ENCODE peak calls at places on chromosome 20, in seven cellular contexts. C is activated CD8-positive, alpha-beta memory T cell treated with anti-CD3 and anti-CD28 coated beads for 48 hours; L is RPMI8226; V is AG04450; U is NCI-H526 treated with DMSO at 0.1 percent for 48 hours; A is NCI-H69; F is sigmoid colon. E is an unnamed sample.

GRCh38 chr20:53707341-53708102 is 113.9 kb upstream of the ZNF217 start:
- DNase-seq in C (no peak), L (no peak), V (peak), U (no peak), A (no peak), F (no peak), E (no peak)

GRCh38 chr20:46541229-46541935 is 9.1 kb downstream of the OCSTAMP start:
- DNase-seq in C (no peak), L (no peak), V (no peak), U (no peak), A (no peak), F (no peak), E (peak)

GRCh38 chr20:49705358-49705757 is 8.3 kb downstream of the B4GALT5 start:
- DNase-seq in C (no peak), L (peak), V (no peak), U (no peak), A (no peak), F (no peak), E (no peak)

GRCh38 chr20:16349518-16350295 is 223.5 kb downstream of the KIF16B start:
- DNase-seq in C (no peak), L (no peak), V (no peak), U (no peak), A (no peak), F (no peak), E (no peak)

GRCh38 chr20:37552415-37552814 is 24.7 kb upstream of the BLCAP start:
- DNase-seq in C (no peak), L (no peak), V (no peak), U (no peak), A (no peak), F (no peak), E (no peak)

GRCh38 chr20:37600486-37600885 is 72.8 kb upstream of the BLCAP start:
- DNase-seq in C (no peak), L (peak), V (no peak), U (no peak), A (no peak), F (no peak), E (no peak)

GRCh38 chr20:46814366-46815232 is 80.0 kb upstream of the EYA2 start:
- DNase-seq in C (no peak), L (no peak), V (peak), U (peak), A (peak), F (no peak), E (peak)

GRCh38 chr20:53040678-53041674 is 68.8 kb downstream of the TSHZ2 start:
- DNase-seq in C (no peak), L (peak), V (no peak), U (no peak), A (peak), F (peak), E (no peak)

GRCh38 chr20:63815869-63816268 is 15.2 kb downstream of the ZBTB46 start:
- DNase-seq in C (no peak), L (no peak), V (no peak), U (no peak), A (no peak), F (no peak), E (no peak)

GRCh38 chr20:57584768-57585461 is 24.0 kb downstream of the PCK1 start:
- DNase-seq in C (no peak), L (no peak), V (no peak), U (peak), A (no peak), F (no peak), E (no peak)

GRCh38 chr20:53594068-53595017 is 704 bp upstream of the ZNF217 start:
- DNase-seq in C (peak), L (peak), V (peak), U (peak), A (peak), F (peak), E (peak)

GRCh38 chr20:19048898-19049889 is 163.2 kb upstream of the SLC24A3 start:
- DNase-seq in C (no peak), L (no peak), V (no peak), U (peak), A (no peak), F (peak), E (no peak)

GRCh38 chr20:24702501-24703283 is 233.3 kb downstream of the SYNDIG1 start:
- DNase-seq in C (no peak), L (no peak), V (no peak), U (no peak), A (no peak), F (no peak), E (no peak)

GRCh38 chr20:52621401-52621800 is 350.8 kb upstream of the TSHZ2 start:
- DNase-seq in C (no peak), L (no peak), V (no peak), U (no peak), A (no peak), F (no peak), E (no peak)

GRCh38 chr20:23404196-23404595 is 17.1 kb downstream of the NAPB start:
- DNase-seq in C (no peak), L (no peak), V (no peak), U (no peak), A (no peak), F (no peak), E (no peak)

GRCh38 chr20:15162061-15162740 is 824.8 kb upstream of the FLRT3 start:
- DNase-seq in C (no peak), L (peak), V (no peak), U (no peak), A (no peak), F (no peak), E (no peak)

GRCh38 chr20:53163486-53163885 is 191.3 kb downstream of the TSHZ2 start:
- DNase-seq in C (no peak), L (no peak), V (no peak), U (no peak), A (no peak), F (no peak), E (no peak)

GRCh38 chr20:39633689-39634088 is 671.5 kb downstream of the DHX35 start:
- DNase-seq in C (no peak), L (no peak), V (no peak), U (no peak), A (no peak), F (no peak), E (no peak)

GRCh38 chr20:21322921-21323321 is 19.8 kb downstream of the XRN2 start:
- DNase-seq in C (no peak), L (no peak), V (no peak), U (no peak), A (no peak), F (no peak), E (no peak)

GRCh38 chr20:3115190-3116107 is 30.9 kb upstream of the AVP start:
- DNase-seq in C (no peak), L (peak), V (peak), U (peak), A (peak), F (no peak), E (peak)

GRCh38 chr20:59831901-59832240 is 101.6 kb downstream of the SYCP2 start:
- DNase-seq in C (no peak), L (no peak), V (no peak), U (no peak), A (no peak), F (peak), E (no peak)

GRCh38 chr20:49424536-49424935 is 57.9 kb downstream of the KCNB1 start:
- DNase-seq in C (no peak), L (no peak), V (no peak), U (no peak), A (peak), F (peak), E (no peak)

GRCh38 chr20:58810116-58810878 is 40.4 kb downstream of the GNAS-AS1 start:
- DNase-seq in C (no peak), L (no peak), V (no peak), U (no peak), A (no peak), F (no peak), E (no peak)

GRCh38 chr20:327041-327945 is 1.9 kb downstream of the SOX12 start:
- DNase-seq in C (peak), L (peak), V (peak), U (peak), A (peak), F (peak), E (peak)

GRCh38 chr20:37346232-37346525 is 239 bp downstream of the SRC start:
- DNase-seq in C (no peak), L (no peak), V (no peak), U (no peak), A (peak), F (no peak), E (no peak)

GRCh38 chr20:50534567-50534966 is 24.4 kb downstream of the PTPN1 start:
- DNase-seq in C (no peak), L (no peak), V (peak), U (no peak), A (no peak), F (no peak), E (no peak)

GRCh38 chr20:13870349-13870748 is 85.5 kb downstream of the NDUFAF5 start:
- DNase-seq in C (no peak), L (no peak), V (no peak), U (no peak), A (no peak), F (no peak), E (peak)

GRCh38 chr20:24985802-24986201 is 6.7 kb downstream of the APMAP start:
- DNase-seq in C (no peak), L (no peak), V (no peak), U (no peak), A (peak), F (peak), E (no peak)

GRCh38 chr20:24235224-24235735 is 234.1 kb upstream of the SYNDIG1 start:
- DNase-seq in C (no peak), L (no peak), V (no peak), U (no peak), A (no peak), F (no peak), E (no peak)

GRCh38 chr20:14477125-14477524 is 139.7 kb upstream of the FLRT3 start:
- DNase-seq in C (no peak), L (no peak), V (peak), U (no peak), A (no peak), F (no peak), E (no peak)

GRCh38 chr20:856361-856775 is 22.9 kb downstream of the FAM110A start:
- DNase-seq in C (no peak), L (no peak), V (no peak), U (no peak), A (no peak), F (no peak), E (peak)

E was measured in ELF-1.